ENCODE peak calls at places on chromosomes 5 and 9, in six cellular contexts. Q, G, H, C, K and X are unnamed samples.

GRCh38 chr5:95487880-95488279 is 66.9 kb downstream of the SKIC3 start:
- DNase-seq in Q (no peak), G (no peak), H (no peak), C (no peak), K (no peak), X (no peak)

GRCh38 chr9:34653610-34654072 is 1.7 kb downstream of the IL11RA start:
- DNase-seq in Q (no peak), G (no peak), H (peak), C (no peak), K (no peak), X (no peak)

GRCh38 chr9:93194584-93194983 is 10.6 kb downstream of the WNK2 start:
- DNase-seq in Q (no peak), G (no peak), H (no peak), C (no peak), K (no peak), X (no peak)

GRCh38 chr9:35035851-35036701 is 36.3 kb downstream of the VCP start:
- DNase-seq in Q (peak), G (peak), H (peak), C (peak), K (peak), X (no peak)

GRCh38 chr9:137814436-137814835 is 63.1 kb upstream of the CACNA1B start:
- DNase-seq in Q (no peak), G (no peak), H (no peak), C (no peak), K (no peak), X (no peak)

GRCh38 chr9:134633362-134634142 is 8.1 kb upstream of the COL5A1 start:
- DNase-seq in Q (no peak), G (no peak), H (no peak), C (no peak), K (no peak), X (no peak)

GRCh38 chr5:72955143-72955767 is 586 bp upstream of the FCHO2 start:
- DNase-seq in Q (no peak), G (no peak), H (no peak), C (no peak), K (no peak), X (no peak)

GRCh38 chr5:28914302-28914701 is 1875.9 kb upstream of the CDH9 start:
- DNase-seq in Q (no peak), G (no peak), H (no peak), C (no peak), K (no peak), X (no peak)

GRCh38 chr9:126126012-126126411 is 200.6 kb upstream of the MVB12B start:
- DNase-seq in Q (no peak), G (no peak), H (no peak), C (no peak), K (no peak), X (no peak)

DNA sequence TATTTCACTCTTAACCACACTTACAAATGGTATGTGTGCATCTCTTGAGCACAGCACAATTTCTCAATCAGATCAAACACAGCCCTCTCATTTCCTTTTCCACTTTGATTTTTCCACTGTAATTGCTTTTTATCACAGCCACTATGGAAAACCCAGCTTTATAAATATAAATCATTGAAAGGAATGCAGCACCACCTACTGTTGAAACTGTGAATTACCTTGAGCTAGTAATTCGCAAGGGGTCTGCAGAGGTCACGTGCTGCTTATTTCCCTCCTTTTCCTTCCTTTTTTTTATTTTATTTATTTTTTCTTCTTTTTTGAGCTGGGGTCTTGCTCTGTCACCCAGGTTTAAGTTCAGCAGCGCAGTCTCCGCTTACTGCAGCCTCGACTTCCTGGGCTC is 76.9 kb downstream of the CDH6 start:
- DNase-seq in Q (no peak), G (no peak), H (peak), C (no peak), K (no peak), X (no peak)
- TF ChIP-seq CTCF in Q (peak), G (peak), H (peak), C (peak), K (peak), X (peak)

DNA sequence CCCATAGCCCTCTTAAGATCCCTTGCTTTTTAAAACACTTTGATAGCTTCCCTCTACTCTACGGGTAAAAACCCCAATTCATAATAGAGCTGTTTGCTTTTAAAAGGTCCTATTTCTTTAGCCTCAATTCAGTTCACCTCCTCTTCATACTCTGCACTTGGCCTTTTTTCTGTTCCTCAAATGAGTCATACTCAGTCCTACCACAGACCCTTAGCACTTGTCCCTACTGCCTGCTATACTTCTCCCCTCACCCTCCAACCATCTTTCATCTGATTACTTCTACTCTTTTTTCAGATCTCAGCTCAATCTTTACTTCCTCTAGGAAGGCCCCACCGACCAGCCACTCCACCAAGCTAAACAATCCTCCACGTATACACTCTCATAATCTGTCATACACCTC is 2.5 kb downstream of the HDAC3 start:
- DNase-seq in Q (no peak), G (no peak), H (no peak), C (no peak), K (no peak), X (no peak)
- H3K4me3 ChIP-seq in Q (no peak), G (no peak), H (no peak), C (no peak), K (no peak), X (no peak)

GRCh38 chr9:136089697-136090045 is 5.4 kb downstream of the NACC2 start:
- DNase-seq in Q (peak), G (no peak), H (peak), C (peak), K (no peak), X (no peak)
- TF ChIP-seq CTCF in Q (peak), G (peak), H (peak), C (peak), K (peak), X (peak)

GRCh38 chr9:104905153-104905901 is 22.6 kb downstream of the ABCA1 start:
- DNase-seq in Q (no peak), G (no peak), H (no peak), C (no peak), K (no peak), X (no peak)
- H3K4me3 ChIP-seq in Q (no peak), G (no peak), H (no peak), C (no peak), K (no peak), X (no peak)

GRCh38 chr9:133499130-133499891 is 20.4 kb upstream of the SLC2A6 start:
- DNase-seq in Q (peak), G (no peak), H (no peak), C (no peak), K (no peak), X (no peak)
- TF ChIP-seq CTCF in Q (no peak), G (no peak), H (no peak), C (no peak), K (no peak), X (no peak)